ENCODE peak calls at places on chromosomes 11 and 22, in eight cellular contexts. One of them, this sample, is unnamed.

GRCh38 chr11:104705475-104706195 is 192.6 kb downstream of the CASP12 start:
- DNase-seq in tibial artery: peak
- DNase-seq in colonic mucosa: peak
- DNase-seq in cardiac muscle cell: no peak
- DNase-seq in HCT116: no peak
- DNase-seq in ovary: no peak
- DNase-seq in body of pancreas: no peak
- DNase-seq in pancreas: no peak
- DNase-seq in this sample: peak

GRCh38 chr22:37806409-37807338 is 1.1 kb upstream of the GCAT start:
- DNase-seq in HCT116: no peak
- DNase-seq in ovary: no peak
- DNase-seq in tibial artery: no peak
- DNase-seq in cardiac muscle cell: peak
- DNase-seq in colonic mucosa: peak
- DNase-seq in body of pancreas: no peak
- DNase-seq in pancreas: no peak
- DNase-seq in this sample: peak

GRCh38 chr22:37486224-37486845 is at the start of gene MFNG:
- DNase-seq in HCT116: no peak
- DNase-seq in cardiac muscle cell: peak
- DNase-seq in colonic mucosa: peak
- DNase-seq in ovary: no peak
- DNase-seq in tibial artery: peak
- DNase-seq in body of pancreas: peak
- DNase-seq in pancreas: peak
- DNase-seq in this sample: peak

GRCh38 chr11:129457321-129457720 is 81.7 kb downstream of the BARX2 start:
- DNase-seq in tibial artery: no peak
- DNase-seq in colonic mucosa: peak
- DNase-seq in pancreas: no peak
- DNase-seq in body of pancreas: no peak
- DNase-seq in cardiac muscle cell: no peak
- DNase-seq in HCT116: no peak
- DNase-seq in ovary: no peak
- DNase-seq in this sample: no peak

GRCh38 chr11:16126361-16126760 is 230.0 kb downstream of the SOX6 start:
- DNase-seq in body of pancreas: no peak
- DNase-seq in pancreas: no peak
- DNase-seq in HCT116: no peak
- DNase-seq in tibial artery: no peak
- DNase-seq in colonic mucosa: no peak
- DNase-seq in cardiac muscle cell: no peak
- DNase-seq in ovary: no peak
- DNase-seq in this sample: no peak

GRCh38 chr11:102220728-102221467 is 96.4 kb upstream of the BIRC3 start:
- DNase-seq in tibial artery: no peak
- DNase-seq in HCT116: no peak
- DNase-seq in colonic mucosa: no peak
- DNase-seq in ovary: no peak
- DNase-seq in body of pancreas: no peak
- DNase-seq in pancreas: no peak
- DNase-seq in cardiac muscle cell: no peak
- DNase-seq in this sample: no peak

GRCh38 chr11:92277871-92278270 is 53.3 kb downstream of the FAT3 start:
- DNase-seq in pancreas: no peak
- DNase-seq in ovary: no peak
- DNase-seq in HCT116: no peak
- DNase-seq in colonic mucosa: no peak
- DNase-seq in body of pancreas: no peak
- DNase-seq in tibial artery: no peak
- DNase-seq in cardiac muscle cell: no peak
- DNase-seq in this sample: no peak

GRCh38 chr22:44795701-44796630 is 43.6 kb downstream of the ARHGAP8 start:
- DNase-seq in tibial artery: no peak
- DNase-seq in cardiac muscle cell: no peak
- DNase-seq in colonic mucosa: no peak
- DNase-seq in ovary: no peak
- DNase-seq in pancreas: no peak
- DNase-seq in HCT116: no peak
- DNase-seq in body of pancreas: no peak
- DNase-seq in this sample: no peak

GRCh38 chr11:118917488-118918127 is 8.1 kb downstream of the BCL9L start:
- DNase-seq in cardiac muscle cell: no peak
- DNase-seq in pancreas: no peak
- DNase-seq in HCT116: no peak
- DNase-seq in body of pancreas: peak
- DNase-seq in tibial artery: peak
- DNase-seq in ovary: peak
- DNase-seq in colonic mucosa: peak
- DNase-seq in this sample: peak

GRCh38 chr11:113974741-113975470 is at the start of gene HTR3A:
- DNase-seq in HCT116: peak
- DNase-seq in body of pancreas: peak
- DNase-seq in colonic mucosa: peak
- DNase-seq in tibial artery: peak
- DNase-seq in cardiac muscle cell: peak
- DNase-seq in pancreas: peak
- DNase-seq in ovary: peak
- DNase-seq in this sample: peak

DNA sequence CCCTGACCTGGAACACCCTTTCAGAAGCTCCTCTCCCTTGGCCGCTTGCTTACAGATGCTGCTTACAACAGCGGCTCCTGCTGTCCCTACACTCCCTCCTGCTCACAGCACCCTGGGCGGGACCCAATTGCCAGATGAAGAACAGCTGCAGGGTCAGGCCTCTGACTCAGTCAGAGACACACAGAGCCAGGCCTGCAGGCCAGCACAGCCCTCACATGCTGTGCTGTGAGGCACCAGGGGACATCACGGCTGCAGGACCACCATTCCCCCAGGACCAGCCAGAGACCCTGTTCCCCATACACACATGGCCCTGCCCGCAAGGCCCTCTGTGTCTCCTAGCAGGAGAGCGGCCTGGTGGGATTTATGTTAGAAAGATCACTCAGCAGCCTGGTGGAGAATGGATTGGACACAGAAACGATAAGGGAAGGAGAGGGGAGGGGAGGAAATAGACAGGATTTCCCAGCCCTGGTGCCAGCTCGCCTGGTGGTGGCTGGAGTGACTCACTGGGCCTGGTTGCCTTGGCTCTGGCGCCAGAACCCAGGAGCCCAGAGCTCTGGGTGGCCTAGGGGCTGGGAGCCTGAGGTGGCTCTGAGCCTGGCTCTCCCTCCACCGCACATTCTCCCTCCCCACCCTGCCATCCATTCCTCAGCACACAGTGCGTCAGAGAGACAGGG is 6.7 kb downstream of the CAPN5 start:
- DNase-seq in body of pancreas: peak
- DNase-seq in HCT116: peak
- DNase-seq in tibial artery: peak
- DNase-seq in ovary: peak
- DNase-seq in pancreas: peak
- DNase-seq in colonic mucosa: peak
- DNase-seq in cardiac muscle cell: peak
- DNase-seq in this sample: peak
- TF ChIP-seq CTCF in body of pancreas: no peak
- TF ChIP-seq CTCF in HCT116: peak
- TF ChIP-seq CTCF in tibial artery: peak
- TF ChIP-seq CTCF in ovary: peak
- TF ChIP-seq CTCF in pancreas: no peak
- TF ChIP-seq CTCF in colonic mucosa: peak
- TF ChIP-seq CTCF in cardiac muscle cell: peak
- TF ChIP-seq CTCF in this sample: peak

GRCh38 chr22:19713650-19714319 is 518 bp upstream of the SEPTIN5 start:
- DNase-seq in body of pancreas: no peak
- DNase-seq in HCT116: no peak
- DNase-seq in ovary: no peak
- DNase-seq in pancreas: peak
- DNase-seq in cardiac muscle cell: peak
- DNase-seq in colonic mucosa: no peak
- DNase-seq in tibial artery: no peak
- DNase-seq in this sample: no peak
- H3K4me3 ChIP-seq in body of pancreas: peak
- H3K4me3 ChIP-seq in HCT116: peak
- H3K4me3 ChIP-seq in ovary: peak
- H3K4me3 ChIP-seq in pancreas: peak
- H3K4me3 ChIP-seq in cardiac muscle cell: peak
- H3K4me3 ChIP-seq in colonic mucosa: peak
- H3K4me3 ChIP-seq in tibial artery: peak
- H3K4me3 ChIP-seq in this sample: peak

DNA sequence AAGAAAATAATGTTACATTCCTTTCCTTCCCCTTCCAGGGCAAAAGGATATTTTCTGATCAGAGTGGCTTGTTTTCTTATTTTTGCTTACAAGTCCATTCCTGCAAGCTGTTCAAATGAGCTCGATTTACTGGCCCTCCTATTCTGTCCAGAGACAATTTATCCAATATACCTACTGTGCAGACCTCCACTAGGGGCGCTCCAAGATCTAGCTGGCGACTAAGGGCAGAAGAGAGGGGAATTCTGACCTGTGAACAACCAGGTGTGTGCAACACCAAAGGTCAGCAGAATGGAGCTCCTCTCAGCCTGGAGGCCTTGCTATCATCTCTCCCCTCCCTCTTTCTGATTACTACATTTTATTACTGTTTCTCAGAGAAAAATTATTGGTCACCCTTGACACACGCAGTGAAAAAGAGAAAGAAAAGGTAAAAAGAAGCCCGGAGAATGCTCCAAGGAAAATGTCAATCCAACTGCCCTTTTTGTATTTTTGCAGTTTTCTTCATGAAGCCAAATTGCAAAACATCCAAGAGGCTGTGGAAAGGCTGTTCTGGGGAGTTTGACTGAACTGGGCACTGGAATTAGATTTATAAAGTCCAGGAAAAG is 3.2 kb downstream of the SEZ6L start:
- DNase-seq in pancreas: peak
- DNase-seq in body of pancreas: peak
- DNase-seq in ovary: no peak
- DNase-seq in HCT116: peak
- DNase-seq in colonic mucosa: peak
- DNase-seq in tibial artery: no peak
- DNase-seq in cardiac muscle cell: peak
- DNase-seq in this sample: no peak
- H3K27ac ChIP-seq in pancreas: no peak
- H3K27ac ChIP-seq in body of pancreas: no peak
- H3K27ac ChIP-seq in ovary: no peak
- H3K27ac ChIP-seq in HCT116: no peak
- H3K27ac ChIP-seq in colonic mucosa: no peak
- H3K27ac ChIP-seq in tibial artery: no peak
- H3K27ac ChIP-seq in cardiac muscle cell: no peak
- H3K27ac ChIP-seq in this sample: no peak

DNA sequence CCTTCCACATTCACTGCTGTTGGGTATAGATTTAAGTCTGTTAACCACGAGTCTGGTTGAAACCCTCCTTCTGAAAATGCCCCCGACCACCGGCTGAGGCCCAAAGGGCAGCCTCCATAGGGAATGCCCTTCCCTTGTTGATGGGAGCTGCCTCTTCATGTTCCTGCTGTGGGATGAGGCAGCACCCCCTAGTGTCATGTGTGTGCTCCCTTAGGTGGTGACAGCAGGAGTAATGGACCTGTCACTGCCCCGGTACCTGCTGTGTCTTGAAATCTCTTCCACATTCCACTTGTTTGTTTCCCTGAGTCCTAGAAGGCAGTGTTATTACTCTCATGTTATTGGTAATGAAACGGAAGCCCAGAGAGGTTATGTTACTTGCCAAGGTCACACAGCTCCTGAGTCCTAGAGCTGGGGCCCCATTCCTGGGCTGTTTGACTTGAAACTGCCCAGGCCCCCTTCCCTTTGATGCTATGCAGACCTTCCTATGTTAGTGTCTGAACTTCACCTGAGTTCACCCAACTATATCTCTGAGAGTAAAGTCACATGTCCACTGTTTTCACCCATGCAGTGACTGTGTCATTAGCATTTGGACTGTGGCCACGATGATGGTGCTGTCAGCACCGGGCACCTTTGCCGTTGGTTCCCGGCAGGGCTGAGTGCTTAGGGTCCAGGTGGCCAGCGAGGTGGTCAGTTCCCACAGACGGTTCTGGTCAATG is 234.3 kb downstream of the TBC1D22A start:
- DNase-seq in ovary: no peak
- DNase-seq in cardiac muscle cell: no peak
- DNase-seq in pancreas: no peak
- DNase-seq in HCT116: no peak
- DNase-seq in colonic mucosa: no peak
- DNase-seq in tibial artery: no peak
- DNase-seq in body of pancreas: peak
- DNase-seq in this sample: no peak
- TF ChIP-seq CTCF in ovary: no peak
- TF ChIP-seq CTCF in cardiac muscle cell: no peak
- TF ChIP-seq CTCF in pancreas: no peak
- TF ChIP-seq CTCF in HCT116: peak
- TF ChIP-seq CTCF in colonic mucosa: no peak
- TF ChIP-seq CTCF in tibial artery: no peak
- TF ChIP-seq CTCF in body of pancreas: no peak
- TF ChIP-seq CTCF in this sample: no peak

DNA sequence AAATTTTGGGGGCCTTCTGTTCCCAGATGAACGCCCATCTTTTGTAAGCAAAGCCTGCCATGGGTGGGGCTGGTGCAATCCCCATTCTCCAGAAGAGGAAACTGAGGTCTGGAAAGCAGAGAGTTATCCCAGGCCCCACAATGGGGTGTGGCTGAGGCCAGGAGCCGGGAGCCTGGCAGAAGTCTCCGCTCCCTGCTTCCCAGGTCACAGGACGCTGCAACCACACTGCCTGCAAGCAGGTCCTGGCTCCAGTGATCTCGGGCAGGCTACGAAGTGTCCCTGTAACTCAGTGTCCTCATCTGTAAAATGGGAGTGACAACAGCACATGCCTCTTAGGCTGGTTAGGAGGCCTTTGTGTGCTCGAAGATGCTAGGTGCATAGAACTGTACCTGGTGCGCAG is 1.7 kb downstream of the PLCB3 start:
- DNase-seq in HCT116: no peak
- DNase-seq in cardiac muscle cell: no peak
- DNase-seq in ovary: no peak
- DNase-seq in pancreas: no peak
- DNase-seq in tibial artery: no peak
- DNase-seq in body of pancreas: no peak
- DNase-seq in colonic mucosa: no peak
- DNase-seq in this sample: no peak
- H3K4me3 ChIP-seq in HCT116: peak
- H3K4me3 ChIP-seq in cardiac muscle cell: no peak
- H3K4me3 ChIP-seq in ovary: no peak
- H3K4me3 ChIP-seq in pancreas: no peak
- H3K4me3 ChIP-seq in tibial artery: peak
- H3K4me3 ChIP-seq in body of pancreas: no peak
- H3K4me3 ChIP-seq in colonic mucosa: peak
- H3K4me3 ChIP-seq in this sample: peak

GRCh38 chr11:34603129-34604001 is 17.5 kb upstream of the EHF start:
- DNase-seq in colonic mucosa: peak
- DNase-seq in pancreas: no peak
- DNase-seq in HCT116: no peak
- DNase-seq in cardiac muscle cell: no peak
- DNase-seq in body of pancreas: no peak
- DNase-seq in ovary: no peak
- DNase-seq in tibial artery: no peak
- DNase-seq in this sample: no peak
- H3K27ac ChIP-seq in colonic mucosa: peak
- H3K27ac ChIP-seq in pancreas: no peak
- H3K27ac ChIP-seq in HCT116: peak
- H3K27ac ChIP-seq in cardiac muscle cell: no peak
- H3K27ac ChIP-seq in body of pancreas: no peak
- H3K27ac ChIP-seq in ovary: no peak
- H3K27ac ChIP-seq in tibial artery: no peak
- H3K27ac ChIP-seq in this sample: no peak

GRCh38 chr11:390175-390574 is 3.8 kb upstream of the PKP3 start:
- DNase-seq in body of pancreas: peak
- DNase-seq in cardiac muscle cell: peak
- DNase-seq in colonic mucosa: peak
- DNase-seq in HCT116: peak
- DNase-seq in tibial artery: no peak
- DNase-seq in ovary: no peak
- DNase-seq in pancreas: peak
- DNase-seq in this sample: no peak
- TF ChIP-seq CTCF in body of pancreas: no peak
- TF ChIP-seq CTCF in cardiac muscle cell: no peak
- TF ChIP-seq CTCF in colonic mucosa: peak
- TF ChIP-seq CTCF in HCT116: no peak
- TF ChIP-seq CTCF in tibial artery: no peak
- TF ChIP-seq CTCF in ovary: no peak
- TF ChIP-seq CTCF in pancreas: no peak
- TF ChIP-seq CTCF in this sample: no peak